ENCODE peak calls at places on chromosome 18, in ten cellular contexts. One of them, this sample, is unnamed.

GRCh38 chr18:58394046-58394445 is 234.8 kb downstream of the ALPK2 start:
- DNase-seq in AG10803: peak; percentile 13
- DNase-seq in lung: no peak
- DNase-seq in CD4-positive, alpha-beta memory T cell: no peak
- DNase-seq in fibroblast of mammary gland: peak; percentile 62
- DNase-seq in HT-29: no peak
- DNase-seq in stimulated activated CD8-positive, alpha-beta memory T cell treated with anti-CD3 and anti-CD28 coated beads, Interleukin-7, amount 100 ng/mL, for 1 hour: no peak
- DNase-seq in stimulated activated CD4-positive, alpha-beta T cell treated with anti-CD3 and anti-CD28 coated beads, Interleukin-15, amount 100 ng/mL, for 1 hour: no peak
- DNase-seq in NCI-H2029: no peak
- DNase-seq in NCI-H345: no peak
- DNase-seq in this sample: no peak

GRCh38 chr18:23266717-23267446 is 131.6 kb downstream of the CABLES1 start:
- DNase-seq in NCI-H345: no peak
- DNase-seq in lung: no peak
- DNase-seq in AG10803: no peak
- DNase-seq in HT-29: no peak
- DNase-seq in NCI-H2029: no peak
- DNase-seq in stimulated activated CD4-positive, alpha-beta T cell treated with anti-CD3 and anti-CD28 coated beads, Interleukin-15, amount 100 ng/mL, for 1 hour: no peak
- DNase-seq in fibroblast of mammary gland: no peak
- DNase-seq in CD4-positive, alpha-beta memory T cell: no peak
- DNase-seq in stimulated activated CD8-positive, alpha-beta memory T cell treated with anti-CD3 and anti-CD28 coated beads, Interleukin-7, amount 100 ng/mL, for 1 hour: no peak
- DNase-seq in this sample: no peak

GRCh38 chr18:46291149-46291548 is 187.0 kb downstream of the HAUS1 start:
- DNase-seq in CD4-positive, alpha-beta memory T cell: no peak
- DNase-seq in AG10803: peak; percentile 9
- DNase-seq in fibroblast of mammary gland: no peak
- DNase-seq in HT-29: no peak
- DNase-seq in lung: no peak
- DNase-seq in NCI-H2029: no peak
- DNase-seq in stimulated activated CD8-positive, alpha-beta memory T cell treated with anti-CD3 and anti-CD28 coated beads, Interleukin-7, amount 100 ng/mL, for 1 hour: no peak
- DNase-seq in NCI-H345: no peak
- DNase-seq in stimulated activated CD4-positive, alpha-beta T cell treated with anti-CD3 and anti-CD28 coated beads, Interleukin-15, amount 100 ng/mL, for 1 hour: no peak
- DNase-seq in this sample: no peak

GRCh38 chr18:13516855-13517254 is 209.5 kb downstream of the FAM210A start:
- DNase-seq in stimulated activated CD4-positive, alpha-beta T cell treated with anti-CD3 and anti-CD28 coated beads, Interleukin-15, amount 100 ng/mL, for 1 hour: no peak
- DNase-seq in HT-29: no peak
- DNase-seq in NCI-H345: no peak
- DNase-seq in lung: no peak
- DNase-seq in AG10803: no peak
- DNase-seq in NCI-H2029: no peak
- DNase-seq in fibroblast of mammary gland: no peak
- DNase-seq in CD4-positive, alpha-beta memory T cell: no peak
- DNase-seq in stimulated activated CD8-positive, alpha-beta memory T cell treated with anti-CD3 and anti-CD28 coated beads, Interleukin-7, amount 100 ng/mL, for 1 hour: no peak
- DNase-seq in this sample: no peak

GRCh38 chr18:76425299-76426101 is 69.5 kb downstream of the ZNF516 start:
- DNase-seq in stimulated activated CD8-positive, alpha-beta memory T cell treated with anti-CD3 and anti-CD28 coated beads, Interleukin-7, amount 100 ng/mL, for 1 hour: no peak
- DNase-seq in lung: no peak
- DNase-seq in NCI-H2029: no peak
- DNase-seq in AG10803: peak; percentile 83
- DNase-seq in stimulated activated CD4-positive, alpha-beta T cell treated with anti-CD3 and anti-CD28 coated beads, Interleukin-15, amount 100 ng/mL, for 1 hour: no peak
- DNase-seq in NCI-H345: no peak
- DNase-seq in fibroblast of mammary gland: peak; percentile 75
- DNase-seq in HT-29: no peak
- DNase-seq in CD4-positive, alpha-beta memory T cell: no peak
- DNase-seq in this sample: no peak

GRCh38 chr18:34787931-34788532 is 77.9 kb downstream of the DTNA start:
- DNase-seq in stimulated activated CD8-positive, alpha-beta memory T cell treated with anti-CD3 and anti-CD28 coated beads, Interleukin-7, amount 100 ng/mL, for 1 hour: no peak
- DNase-seq in fibroblast of mammary gland: peak; percentile 74
- DNase-seq in stimulated activated CD4-positive, alpha-beta T cell treated with anti-CD3 and anti-CD28 coated beads, Interleukin-15, amount 100 ng/mL, for 1 hour: no peak
- DNase-seq in NCI-H345: peak; percentile 72
- DNase-seq in AG10803: peak; percentile 57
- DNase-seq in HT-29: peak; percentile 75
- DNase-seq in lung: peak; percentile 32
- DNase-seq in CD4-positive, alpha-beta memory T cell: peak; percentile 19
- DNase-seq in NCI-H2029: peak; percentile 38
- DNase-seq in this sample: no peak

GRCh38 chr18:21669736-21670135 is 34.8 kb downstream of the ABHD3 start:
- DNase-seq in stimulated activated CD4-positive, alpha-beta T cell treated with anti-CD3 and anti-CD28 coated beads, Interleukin-15, amount 100 ng/mL, for 1 hour: no peak
- DNase-seq in NCI-H2029: no peak
- DNase-seq in NCI-H345: no peak
- DNase-seq in HT-29: no peak
- DNase-seq in CD4-positive, alpha-beta memory T cell: no peak
- DNase-seq in AG10803: no peak
- DNase-seq in lung: no peak
- DNase-seq in fibroblast of mammary gland: no peak
- DNase-seq in stimulated activated CD8-positive, alpha-beta memory T cell treated with anti-CD3 and anti-CD28 coated beads, Interleukin-7, amount 100 ng/mL, for 1 hour: no peak
- DNase-seq in this sample: no peak

GRCh38 chr18:37230762-37231161 is 334.8 kb downstream of the CELF4 start:
- DNase-seq in NCI-H2029: no peak
- DNase-seq in stimulated activated CD4-positive, alpha-beta T cell treated with anti-CD3 and anti-CD28 coated beads, Interleukin-15, amount 100 ng/mL, for 1 hour: no peak
- DNase-seq in AG10803: no peak
- DNase-seq in fibroblast of mammary gland: no peak
- DNase-seq in NCI-H345: no peak
- DNase-seq in stimulated activated CD8-positive, alpha-beta memory T cell treated with anti-CD3 and anti-CD28 coated beads, Interleukin-7, amount 100 ng/mL, for 1 hour: no peak
- DNase-seq in CD4-positive, alpha-beta memory T cell: no peak
- DNase-seq in HT-29: no peak
- DNase-seq in lung: no peak
- DNase-seq in this sample: no peak

GRCh38 chr18:27075828-27076227 is 109.3 kb downstream of the CHST9 start:
- DNase-seq in fibroblast of mammary gland: no peak
- DNase-seq in NCI-H2029: no peak
- DNase-seq in lung: no peak
- DNase-seq in HT-29: no peak
- DNase-seq in stimulated activated CD4-positive, alpha-beta T cell treated with anti-CD3 and anti-CD28 coated beads, Interleukin-15, amount 100 ng/mL, for 1 hour: no peak
- DNase-seq in NCI-H345: peak; percentile 35
- DNase-seq in CD4-positive, alpha-beta memory T cell: no peak
- DNase-seq in stimulated activated CD8-positive, alpha-beta memory T cell treated with anti-CD3 and anti-CD28 coated beads, Interleukin-7, amount 100 ng/mL, for 1 hour: no peak
- DNase-seq in AG10803: no peak
- DNase-seq in this sample: no peak

GRCh38 chr18:75607701-75608100 is 180.2 kb upstream of the SMIM21 start:
- DNase-seq in NCI-H2029: no peak
- DNase-seq in CD4-positive, alpha-beta memory T cell: no peak
- DNase-seq in stimulated activated CD4-positive, alpha-beta T cell treated with anti-CD3 and anti-CD28 coated beads, Interleukin-15, amount 100 ng/mL, for 1 hour: no peak
- DNase-seq in NCI-H345: no peak
- DNase-seq in stimulated activated CD8-positive, alpha-beta memory T cell treated with anti-CD3 and anti-CD28 coated beads, Interleukin-7, amount 100 ng/mL, for 1 hour: no peak
- DNase-seq in lung: no peak
- DNase-seq in HT-29: no peak
- DNase-seq in fibroblast of mammary gland: no peak
- DNase-seq in AG10803: peak; percentile 81
- DNase-seq in this sample: no peak